ENCODE peak calls at places on chromosome 4, in four cellular contexts. Y is BE2C, R is AG09309, S is transverse colon. E is an unnamed sample.

GRCh38 chr4:143411527-143412480 is 75.1 kb downstream of the GAB1 start:
- DNase-seq in Y (no peak), R (no peak), S (no peak), E (no peak)

GRCh38 chr4:182955411-182955810 is 38.2 kb upstream of the DCTD start:
- DNase-seq in Y (no peak), R (no peak), S (no peak), E (no peak)

GRCh38 chr4:46839128-46839527 is 69.9 kb downstream of the COX7B2 start:
- DNase-seq in Y (no peak), R (no peak), S (no peak), E (no peak)

GRCh38 chr4:125750827-125751466 is 436.2 kb downstream of the FAT4 start:
- DNase-seq in Y (peak), R (peak), S (no peak), E (no peak)

GRCh38 chr4:113764720-113765264 is 3.3 kb upstream of the CAMK2D start:
- DNase-seq in Y (no peak), R (no peak), S (no peak), E (no peak)

GRCh38 chr4:91997045-91997444 is 306.7 kb upstream of the GRID2 start:
- DNase-seq in Y (no peak), R (no peak), S (no peak), E (peak)

GRCh38 chr4:74934016-74934821 is 1.3 kb downstream of the PARM1 start:
- DNase-seq in Y (peak), R (no peak), S (peak), E (peak)

GRCh38 chr4:7463584-7464258 is 29.0 kb upstream of the PSAPL1 start:
- DNase-seq in Y (no peak), R (no peak), S (no peak), E (no peak)

GRCh38 chr4:25238052-25238451 is 4.2 kb downstream of the PI4K2B start:
- DNase-seq in Y (no peak), R (no peak), S (no peak), E (no peak)

GRCh38 chr4:89837385-89837995 is 529 bp upstream of the SNCA start:
- DNase-seq in Y (peak), R (no peak), S (no peak), E (peak)

GRCh38 chr4:40280586-40280985 is 54.5 kb upstream of the CHRNA9 start:
- DNase-seq in Y (no peak), R (no peak), S (no peak), E (no peak)

GRCh38 chr4:11487876-11488545 is 59.3 kb upstream of the HS3ST1 start:
- DNase-seq in Y (no peak), R (no peak), S (no peak), E (peak)

GRCh38 chr4:183430317-183430986 is 14.0 kb upstream of the CDKN2AIP start:
- DNase-seq in Y (no peak), R (no peak), S (no peak), E (no peak)

GRCh38 chr4:183840311-183840710 is 64.8 kb upstream of the STOX2 start:
- DNase-seq in Y (peak), R (peak), S (peak), E (no peak)

GRCh38 chr4:92091335-92091734 is 212.4 kb upstream of the GRID2 start:
- DNase-seq in Y (peak), R (no peak), S (no peak), E (no peak)

GRCh38 chr4:30943356-30943755 is 223.2 kb downstream of the PCDH7 start:
- DNase-seq in Y (no peak), R (no peak), S (no peak), E (no peak)

GRCh38 chr4:45453258-45453841 is 670.5 kb downstream of the GABRG1 start:
- DNase-seq in Y (peak), R (no peak), S (no peak), E (peak)

GRCh38 chr4:1551211-1551610 is 132.9 kb downstream of the FAM53A start:
- DNase-seq in Y (no peak), R (no peak), S (no peak), E (no peak)

GRCh38 chr4:88728146-88728545 is 30.5 kb upstream of the NAP1L5 start:
- DNase-seq in Y (no peak), R (no peak), S (no peak), E (no peak)

GRCh38 chr4:99863-100262 is 24.4 kb upstream of the ZNF718 start:
- DNase-seq in Y (no peak), R (no peak), S (no peak), E (no peak)

GRCh38 chr4:15696866-15697265 is 6.0 kb upstream of the BST1 start:
- DNase-seq in Y (no peak), R (no peak), S (no peak), E (no peak)

GRCh38 chr4:152983221-152983620 is 47.1 kb downstream of the FHDC1 start:
- DNase-seq in Y (no peak), R (no peak), S (no peak), E (no peak)

GRCh38 chr4:107219681-107220080 is 183.6 kb upstream of the DKK2 start:
- DNase-seq in Y (no peak), R (no peak), S (no peak), E (no peak)

GRCh38 chr4:125433453-125433852 is 118.7 kb downstream of the FAT4 start:
- DNase-seq in Y (no peak), R (peak), S (no peak), E (no peak)

GRCh38 chr4:53616219-53616618 is 24.9 kb upstream of the LNX1 start:
- DNase-seq in Y (no peak), R (no peak), S (no peak), E (no peak)

GRCh38 chr4:164442167-164442566 is 311.8 kb upstream of the SMIM31 start:
- DNase-seq in Y (no peak), R (no peak), S (no peak), E (peak)

GRCh38 chr4:118684873-118685811 is at the start of gene METTL14:
- DNase-seq in Y (peak), R (peak), S (peak), E (peak)
- TF ChIP-seq CTCF in Y (no peak), R (no peak), S (peak), E (no peak)

DNA sequence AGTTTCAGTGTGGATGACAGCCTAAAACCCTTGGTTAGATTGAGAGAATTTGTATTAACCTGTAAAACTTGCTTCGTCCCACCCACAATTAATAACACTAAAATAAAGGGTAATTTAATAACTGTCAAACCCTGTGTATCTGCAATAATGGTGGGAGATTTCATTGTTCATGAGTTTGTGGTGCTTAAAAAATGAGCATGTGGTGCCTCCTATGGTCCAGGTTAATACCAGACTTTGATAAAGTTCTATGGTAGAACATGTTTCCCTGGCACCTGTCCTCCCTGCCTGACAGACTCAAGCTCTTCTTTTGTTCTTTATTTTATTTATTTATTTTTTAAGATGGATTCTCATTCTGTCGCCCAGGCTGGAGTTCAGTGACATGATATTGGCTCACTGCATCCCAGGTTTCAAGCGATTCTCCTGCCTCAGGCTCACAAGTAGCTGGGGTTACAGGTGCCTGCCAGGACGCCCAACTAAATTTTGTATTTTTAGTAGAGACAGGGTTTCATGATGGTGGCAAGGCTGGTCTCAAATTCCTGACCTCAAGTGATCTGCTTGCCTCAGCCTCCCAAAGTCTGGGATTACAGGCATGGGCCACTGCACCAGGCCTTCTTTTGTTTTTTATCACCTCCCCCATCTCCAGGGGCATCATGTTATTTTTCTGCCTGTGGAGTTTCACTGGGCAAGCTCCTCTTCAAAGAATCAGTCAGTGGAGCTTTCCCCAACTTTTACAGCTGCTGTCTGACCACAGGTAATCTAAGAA is 289.2 kb downstream of the NR3C2 start:
- DNase-seq in Y (no peak), R (no peak), S (no peak), E (no peak)
- TF ChIP-seq CTCF in Y (peak), R (peak), S (no peak), E (peak)

GRCh38 chr4:146256328-146256727 is 42.0 kb downstream of the REELD1 start:
- DNase-seq in Y (no peak), R (no peak), S (no peak), E (no peak)
- TF ChIP-seq CTCF in Y (no peak), R (no peak), S (no peak), E (no peak)

GRCh38 chr4:105588252-105588651 is 35.8 kb downstream of the ARHGEF38 start:
- DNase-seq in Y (no peak), R (no peak), S (no peak), E (no peak)
- TF ChIP-seq CTCF in Y (no peak), R (no peak), S (no peak), E (no peak)

GRCh38 chr4:61500883-61501282 is 300.8 kb downstream of the ADGRL3 start:
- DNase-seq in Y (peak), R (no peak), S (no peak), E (no peak)
- TF ChIP-seq CTCF in Y (peak), R (no peak), S (no peak), E (peak)

E was measured in foreskin keratinocyte.